ENCODE peak calls at places on chromosomes 2 and 18, in five cellular contexts. One of them, this sample, is unnamed.

GRCh38 chr2:120436885-120437603 is 91.1 kb downstream of the INHBB start:
- DNase-seq in A673: peak
- DNase-seq in T-helper 17 cell: no peak
- DNase-seq in stimulated activated CD8-positive, alpha-beta memory T cell treated with anti-CD3 and anti-CD28 coated beads, Interleukin-7, amount 100 ng/mL, for 24 hours: no peak
- DNase-seq in naive thymus-derived CD8-positive, alpha-beta T cell: no peak
- DNase-seq in this sample: no peak

GRCh38 chr2:138707424-138708074 is 72.6 kb downstream of the NXPH2 start:
- DNase-seq in naive thymus-derived CD8-positive, alpha-beta T cell: no peak
- DNase-seq in T-helper 17 cell: no peak
- DNase-seq in stimulated activated CD8-positive, alpha-beta memory T cell treated with anti-CD3 and anti-CD28 coated beads, Interleukin-7, amount 100 ng/mL, for 24 hours: no peak
- DNase-seq in A673: no peak
- DNase-seq in this sample: no peak

GRCh38 chr2:11811036-11811654 is 64.7 kb downstream of the LPIN1 start:
- DNase-seq in A673: no peak
- DNase-seq in naive thymus-derived CD8-positive, alpha-beta T cell: no peak
- DNase-seq in stimulated activated CD8-positive, alpha-beta memory T cell treated with anti-CD3 and anti-CD28 coated beads, Interleukin-7, amount 100 ng/mL, for 24 hours: no peak
- DNase-seq in T-helper 17 cell: no peak
- DNase-seq in this sample: no peak

GRCh38 chr2:417662-418061 is 129.8 kb upstream of the ALKAL2 start:
- DNase-seq in stimulated activated CD8-positive, alpha-beta memory T cell treated with anti-CD3 and anti-CD28 coated beads, Interleukin-7, amount 100 ng/mL, for 24 hours: no peak
- DNase-seq in A673: no peak
- DNase-seq in T-helper 17 cell: no peak
- DNase-seq in naive thymus-derived CD8-positive, alpha-beta T cell: no peak
- DNase-seq in this sample: no peak

GRCh38 chr18:46481048-46481846 is 175.8 kb downstream of the LOXHD1 start:
- DNase-seq in naive thymus-derived CD8-positive, alpha-beta T cell: peak
- DNase-seq in A673: peak
- DNase-seq in stimulated activated CD8-positive, alpha-beta memory T cell treated with anti-CD3 and anti-CD28 coated beads, Interleukin-7, amount 100 ng/mL, for 24 hours: peak
- DNase-seq in T-helper 17 cell: no peak
- DNase-seq in this sample: peak

GRCh38 chr2:168355110-168355509 is 101.0 kb upstream of the CERS6 start:
- DNase-seq in stimulated activated CD8-positive, alpha-beta memory T cell treated with anti-CD3 and anti-CD28 coated beads, Interleukin-7, amount 100 ng/mL, for 24 hours: no peak
- DNase-seq in naive thymus-derived CD8-positive, alpha-beta T cell: no peak
- DNase-seq in T-helper 17 cell: no peak
- DNase-seq in A673: peak
- DNase-seq in this sample: no peak

GRCh38 chr18:74234326-74235171 is 57.2 kb downstream of the CYB5A start:
- DNase-seq in naive thymus-derived CD8-positive, alpha-beta T cell: no peak
- DNase-seq in T-helper 17 cell: no peak
- DNase-seq in A673: no peak
- DNase-seq in stimulated activated CD8-positive, alpha-beta memory T cell treated with anti-CD3 and anti-CD28 coated beads, Interleukin-7, amount 100 ng/mL, for 24 hours: no peak
- DNase-seq in this sample: no peak

GRCh38 chr2:214960677-214961076 is 151.2 kb upstream of the BARD1 start:
- DNase-seq in T-helper 17 cell: no peak
- DNase-seq in stimulated activated CD8-positive, alpha-beta memory T cell treated with anti-CD3 and anti-CD28 coated beads, Interleukin-7, amount 100 ng/mL, for 24 hours: no peak
- DNase-seq in naive thymus-derived CD8-positive, alpha-beta T cell: no peak
- DNase-seq in A673: peak
- DNase-seq in this sample: no peak

GRCh38 chr18:48228301-48228715 is 180.9 kb downstream of the ZBTB7C start:
- DNase-seq in A673: no peak
- DNase-seq in naive thymus-derived CD8-positive, alpha-beta T cell: no peak
- DNase-seq in T-helper 17 cell: no peak
- DNase-seq in stimulated activated CD8-positive, alpha-beta memory T cell treated with anti-CD3 and anti-CD28 coated beads, Interleukin-7, amount 100 ng/mL, for 24 hours: no peak
- DNase-seq in this sample: no peak

GRCh38 chr2:70672990-70673647 is 94.9 kb downstream of the ADD2 start:
- DNase-seq in stimulated activated CD8-positive, alpha-beta memory T cell treated with anti-CD3 and anti-CD28 coated beads, Interleukin-7, amount 100 ng/mL, for 24 hours: no peak
- DNase-seq in A673: peak
- DNase-seq in T-helper 17 cell: no peak
- DNase-seq in naive thymus-derived CD8-positive, alpha-beta T cell: no peak
- DNase-seq in this sample: no peak

GRCh38 chr2:240140920-240141319 is 462 bp upstream of the OTOS start:
- DNase-seq in T-helper 17 cell: no peak
- DNase-seq in A673: no peak
- DNase-seq in stimulated activated CD8-positive, alpha-beta memory T cell treated with anti-CD3 and anti-CD28 coated beads, Interleukin-7, amount 100 ng/mL, for 24 hours: no peak
- DNase-seq in naive thymus-derived CD8-positive, alpha-beta T cell: no peak
- DNase-seq in this sample: no peak

GRCh38 chr2:120670371-120670770 is 65.3 kb upstream of the GLI2 start:
- DNase-seq in stimulated activated CD8-positive, alpha-beta memory T cell treated with anti-CD3 and anti-CD28 coated beads, Interleukin-7, amount 100 ng/mL, for 24 hours: no peak
- DNase-seq in T-helper 17 cell: no peak
- DNase-seq in A673: no peak
- DNase-seq in naive thymus-derived CD8-positive, alpha-beta T cell: no peak
- DNase-seq in this sample: no peak

GRCh38 chr18:9842446-9842845 is 43.3 kb upstream of the TXNDC2 start:
- DNase-seq in A673: no peak
- DNase-seq in naive thymus-derived CD8-positive, alpha-beta T cell: no peak
- DNase-seq in T-helper 17 cell: no peak
- DNase-seq in stimulated activated CD8-positive, alpha-beta memory T cell treated with anti-CD3 and anti-CD28 coated beads, Interleukin-7, amount 100 ng/mL, for 24 hours: no peak
- DNase-seq in this sample: no peak

GRCh38 chr2:199108056-199108455 is 349.7 kb downstream of the SATB2 start:
- DNase-seq in stimulated activated CD8-positive, alpha-beta memory T cell treated with anti-CD3 and anti-CD28 coated beads, Interleukin-7, amount 100 ng/mL, for 24 hours: no peak
- DNase-seq in A673: no peak
- DNase-seq in naive thymus-derived CD8-positive, alpha-beta T cell: no peak
- DNase-seq in T-helper 17 cell: no peak
- DNase-seq in this sample: no peak

GRCh38 chr2:112876257-112876970 is 34.6 kb upstream of the IL37 start:
- DNase-seq in A673: no peak
- DNase-seq in stimulated activated CD8-positive, alpha-beta memory T cell treated with anti-CD3 and anti-CD28 coated beads, Interleukin-7, amount 100 ng/mL, for 24 hours: no peak
- DNase-seq in naive thymus-derived CD8-positive, alpha-beta T cell: no peak
- DNase-seq in T-helper 17 cell: no peak
- DNase-seq in this sample: no peak

GRCh38 chr2:5592906-5593305 is 99.3 kb upstream of the SOX11 start:
- DNase-seq in stimulated activated CD8-positive, alpha-beta memory T cell treated with anti-CD3 and anti-CD28 coated beads, Interleukin-7, amount 100 ng/mL, for 24 hours: no peak
- DNase-seq in naive thymus-derived CD8-positive, alpha-beta T cell: no peak
- DNase-seq in A673: no peak
- DNase-seq in T-helper 17 cell: no peak
- DNase-seq in this sample: no peak

GRCh38 chr2:164917296-164917903 is 37.9 kb downstream of the SLC38A11 start:
- DNase-seq in A673: peak
- DNase-seq in naive thymus-derived CD8-positive, alpha-beta T cell: no peak
- DNase-seq in stimulated activated CD8-positive, alpha-beta memory T cell treated with anti-CD3 and anti-CD28 coated beads, Interleukin-7, amount 100 ng/mL, for 24 hours: no peak
- DNase-seq in T-helper 17 cell: no peak
- DNase-seq in this sample: no peak

GRCh38 chr2:46568212-46569009 is 89.0 kb downstream of the TMEM247 start:
- DNase-seq in A673: no peak
- DNase-seq in stimulated activated CD8-positive, alpha-beta memory T cell treated with anti-CD3 and anti-CD28 coated beads, Interleukin-7, amount 100 ng/mL, for 24 hours: no peak
- DNase-seq in T-helper 17 cell: no peak
- DNase-seq in naive thymus-derived CD8-positive, alpha-beta T cell: no peak
- DNase-seq in this sample: no peak

GRCh38 chr2:128139624-128140023 is 48.6 kb downstream of the UGGT1 start:
- DNase-seq in stimulated activated CD8-positive, alpha-beta memory T cell treated with anti-CD3 and anti-CD28 coated beads, Interleukin-7, amount 100 ng/mL, for 24 hours: no peak
- DNase-seq in naive thymus-derived CD8-positive, alpha-beta T cell: no peak
- DNase-seq in A673: no peak
- DNase-seq in T-helper 17 cell: no peak
- DNase-seq in this sample: no peak

GRCh38 chr2:199955007-199955338 is 318 bp downstream of the TYW5 start:
- DNase-seq in naive thymus-derived CD8-positive, alpha-beta T cell: no peak
- DNase-seq in T-helper 17 cell: no peak
- DNase-seq in A673: no peak
- DNase-seq in stimulated activated CD8-positive, alpha-beta memory T cell treated with anti-CD3 and anti-CD28 coated beads, Interleukin-7, amount 100 ng/mL, for 24 hours: no peak
- DNase-seq in this sample: no peak

GRCh38 chr2:74286725-74287124 is 56.5 kb downstream of the SLC4A5 start:
- DNase-seq in T-helper 17 cell: no peak
- DNase-seq in A673: no peak
- DNase-seq in stimulated activated CD8-positive, alpha-beta memory T cell treated with anti-CD3 and anti-CD28 coated beads, Interleukin-7, amount 100 ng/mL, for 24 hours: no peak
- DNase-seq in naive thymus-derived CD8-positive, alpha-beta T cell: no peak
- DNase-seq in this sample: no peak

GRCh38 chr18:79503891-79504475 is 108.3 kb downstream of the NFATC1 start:
- DNase-seq in T-helper 17 cell: no peak
- DNase-seq in A673: no peak
- DNase-seq in stimulated activated CD8-positive, alpha-beta memory T cell treated with anti-CD3 and anti-CD28 coated beads, Interleukin-7, amount 100 ng/mL, for 24 hours: no peak
- DNase-seq in naive thymus-derived CD8-positive, alpha-beta T cell: no peak
- DNase-seq in this sample: no peak

GRCh38 chr2:104733544-104733943 is 120.4 kb upstream of the POU3F3 start:
- DNase-seq in A673: peak
- DNase-seq in T-helper 17 cell: no peak
- DNase-seq in naive thymus-derived CD8-positive, alpha-beta T cell: no peak
- DNase-seq in stimulated activated CD8-positive, alpha-beta memory T cell treated with anti-CD3 and anti-CD28 coated beads, Interleukin-7, amount 100 ng/mL, for 24 hours: no peak
- DNase-seq in this sample: no peak

This sample was measured in effector CD8-positive, alpha-beta T cell.